ENCODE peak calls at places on chromosome 19, in five cellular contexts. Y, A, R, T and L are unnamed samples.

GRCh38 chr19:35052599-35053190 is 11.2 kb downstream of the HPN start:
- DNase-seq in Y (no peak), A (no peak), R (no peak), T (no peak), L (no peak)

GRCh38 chr19:48806518-48806817 is 4.4 kb downstream of the BCAT2 start:
- DNase-seq in Y (no peak), A (no peak), R (no peak), T (no peak), L (no peak)

GRCh38 chr19:2376784-2377519 is 16.9 kb downstream of the TMPRSS9 start:
- DNase-seq in Y (no peak), A (no peak), R (no peak), T (peak), L (no peak)

GRCh38 chr19:29292146-29292545 is 79.2 kb upstream of the UQCRFS1 start:
- DNase-seq in Y (no peak), A (no peak), R (no peak), T (no peak), L (no peak)

GRCh38 chr19:47275866-47276461 is 1.3 kb downstream of the INAFM1 start:
- DNase-seq in Y (no peak), A (peak), R (no peak), T (peak), L (no peak)

GRCh38 chr19:7820588-7820987 is 9.4 kb upstream of the EVI5L start:
- DNase-seq in Y (no peak), A (no peak), R (no peak), T (no peak), L (no peak)

GRCh38 chr19:2841858-2842574 is 741 bp downstream of the ZNF555 start:
- DNase-seq in Y (peak), A (no peak), R (no peak), T (peak), L (no peak)

GRCh38 chr19:14519860-14520407 is 1.7 kb upstream of the DNAJB1 start:
- DNase-seq in Y (no peak), A (peak), R (no peak), T (peak), L (no peak)

GRCh38 chr19:7637374-7638256 is 705 bp downstream of the STXBP2 start:
- DNase-seq in Y (no peak), A (peak), R (no peak), T (no peak), L (no peak)

GRCh38 chr19:5172859-5173577 is 167.6 kb downstream of the PTPRS start:
- DNase-seq in Y (no peak), A (peak), R (no peak), T (peak), L (no peak)

GRCh38 chr19:35585844-35586243 is at the start of gene PMIS2:
- DNase-seq in Y (no peak), A (peak), R (peak), T (no peak), L (no peak)

GRCh38 chr19:10315335-10316214 is at the start of gene FDX2:
- DNase-seq in Y (peak), A (peak), R (no peak), T (peak), L (peak)

GRCh38 chr19:45110811-45111210 is 17.8 kb downstream of the PPP1R37 start:
- DNase-seq in Y (no peak), A (no peak), R (no peak), T (no peak), L (no peak)

GRCh38 chr19:35142531-35143230 is 374 bp upstream of the FXYD7 start:
- DNase-seq in Y (peak), A (peak), R (no peak), T (no peak), L (peak)

GRCh38 chr19:13718733-13719132 is 45.6 kb upstream of the MRI1 start:
- DNase-seq in Y (no peak), A (peak), R (no peak), T (peak), L (no peak)

GRCh38 chr19:3162418-3163229 is 15.9 kb upstream of the S1PR4 start:
- DNase-seq in Y (no peak), A (peak), R (no peak), T (peak), L (no peak)

GRCh38 chr19:41545547-41545946 is 30.4 kb upstream of the CEACAM21 start:
- DNase-seq in Y (no peak), A (no peak), R (no peak), T (no peak), L (no peak)

GRCh38 chr19:46748325-46749109 is 2.3 kb upstream of the STRN4 start:
- DNase-seq in Y (peak), A (peak), R (no peak), T (peak), L (peak)